ENCODE peak calls at places on chromosome 7, in five cellular contexts. One of them, this sample, is unnamed.

GRCh38 chr7:11343818-11344413 is 370.2 kb downstream of the PHF14 start:
- DNase-seq in memory B cell: no peak
- DNase-seq in testis: no peak
- DNase-seq in cardiac muscle cell: peak
- DNase-seq in MV-4-11: peak
- DNase-seq in this sample: no peak

GRCh38 chr7:104848386-104848990 is 165.5 kb upstream of the KMT2E start:
- DNase-seq in memory B cell: peak
- DNase-seq in testis: peak
- DNase-seq in cardiac muscle cell: peak
- DNase-seq in MV-4-11: peak
- DNase-seq in this sample: no peak

GRCh38 chr7:19143930-19144574 is 1.2 kb downstream of the FERD3L start:
- DNase-seq in memory B cell: no peak
- DNase-seq in testis: no peak
- DNase-seq in cardiac muscle cell: no peak
- DNase-seq in MV-4-11: no peak
- DNase-seq in this sample: no peak

GRCh38 chr7:155922507-155922841 is 110.2 kb upstream of the SHH start:
- DNase-seq in memory B cell: no peak
- DNase-seq in testis: no peak
- DNase-seq in cardiac muscle cell: no peak
- DNase-seq in MV-4-11: no peak
- DNase-seq in this sample: no peak

GRCh38 chr7:111475419-111475748 is 86.9 kb downstream of the IMMP2L start:
- DNase-seq in memory B cell: no peak
- DNase-seq in testis: no peak
- DNase-seq in cardiac muscle cell: no peak
- DNase-seq in MV-4-11: no peak
- DNase-seq in this sample: no peak

GRCh38 chr7:131521651-131522163 is 34.7 kb downstream of the PODXL start:
- DNase-seq in memory B cell: no peak
- DNase-seq in testis: peak
- DNase-seq in cardiac muscle cell: no peak
- DNase-seq in MV-4-11: no peak
- DNase-seq in this sample: no peak

GRCh38 chr7:68411742-68412141 is 1186.5 kb upstream of the AUTS2 start:
- DNase-seq in memory B cell: no peak
- DNase-seq in testis: no peak
- DNase-seq in cardiac muscle cell: no peak
- DNase-seq in MV-4-11: no peak
- DNase-seq in this sample: no peak

GRCh38 chr7:46032936-46033335 is 111.9 kb upstream of the IGFBP3 start:
- DNase-seq in memory B cell: no peak
- DNase-seq in testis: no peak
- DNase-seq in cardiac muscle cell: no peak
- DNase-seq in MV-4-11: no peak
- DNase-seq in this sample: no peak

GRCh38 chr7:157663061-157663863 is 326.5 kb downstream of the DNAJB6 start:
- DNase-seq in memory B cell: no peak
- DNase-seq in testis: peak
- DNase-seq in cardiac muscle cell: no peak
- DNase-seq in MV-4-11: no peak
- DNase-seq in this sample: no peak

GRCh38 chr7:134777470-134777869 is 2.0 kb upstream of the CALD1 start:
- DNase-seq in memory B cell: no peak
- DNase-seq in testis: no peak
- DNase-seq in cardiac muscle cell: no peak
- DNase-seq in MV-4-11: no peak
- DNase-seq in this sample: no peak

GRCh38 chr7:3000566-3000965 is 43.1 kb downstream of the CARD11 start:
- DNase-seq in memory B cell: no peak
- DNase-seq in testis: no peak
- DNase-seq in cardiac muscle cell: no peak
- DNase-seq in MV-4-11: no peak
- DNase-seq in this sample: no peak

GRCh38 chr7:21064698-21065648 is 278.3 kb upstream of the SP8 start:
- DNase-seq in memory B cell: no peak
- DNase-seq in testis: no peak
- DNase-seq in cardiac muscle cell: no peak
- DNase-seq in MV-4-11: no peak
- DNase-seq in this sample: no peak

GRCh38 chr7:150904342-150904909 is 52.1 kb downstream of the AOC1 start:
- DNase-seq in memory B cell: no peak
- DNase-seq in testis: no peak
- DNase-seq in cardiac muscle cell: no peak
- DNase-seq in MV-4-11: no peak
- DNase-seq in this sample: no peak

GRCh38 chr7:98294798-98295382 is 13.4 kb downstream of the BRI3 start:
- DNase-seq in memory B cell: peak
- DNase-seq in testis: peak
- DNase-seq in cardiac muscle cell: peak
- DNase-seq in MV-4-11: peak
- DNase-seq in this sample: no peak

GRCh38 chr7:102049765-102050164 is 232.3 kb downstream of the CUX1 start:
- DNase-seq in memory B cell: no peak
- DNase-seq in testis: no peak
- DNase-seq in cardiac muscle cell: no peak
- DNase-seq in MV-4-11: no peak
- DNase-seq in this sample: no peak

GRCh38 chr7:114931656-114932011 is 9.7 kb downstream of the MDFIC start:
- DNase-seq in memory B cell: no peak
- DNase-seq in testis: no peak
- DNase-seq in cardiac muscle cell: no peak
- DNase-seq in MV-4-11: no peak
- DNase-seq in this sample: no peak

GRCh38 chr7:33107136-33108066 is 1.8 kb downstream of the RP9 start:
- DNase-seq in memory B cell: peak
- DNase-seq in testis: peak
- DNase-seq in cardiac muscle cell: peak
- DNase-seq in MV-4-11: peak
- DNase-seq in this sample: no peak

GRCh38 chr7:17855202-17855601 is 85.1 kb downstream of the SNX13 start:
- DNase-seq in memory B cell: no peak
- DNase-seq in testis: no peak
- DNase-seq in cardiac muscle cell: no peak
- DNase-seq in MV-4-11: no peak
- DNase-seq in this sample: no peak

GRCh38 chr7:130962109-130962508 is 228.1 kb upstream of the KLF14 start:
- DNase-seq in memory B cell: no peak
- DNase-seq in testis: no peak
- DNase-seq in cardiac muscle cell: no peak
- DNase-seq in MV-4-11: no peak
- DNase-seq in this sample: no peak

GRCh38 chr7:1068656-1069055 is 19.3 kb upstream of the GPER1 start:
- DNase-seq in memory B cell: no peak
- DNase-seq in testis: no peak
- DNase-seq in cardiac muscle cell: no peak
- DNase-seq in MV-4-11: no peak
- DNase-seq in this sample: no peak

GRCh38 chr7:150412016-150412415 is 32.9 kb downstream of the ZNF775 start:
- DNase-seq in memory B cell: no peak
- DNase-seq in testis: no peak
- DNase-seq in cardiac muscle cell: no peak
- DNase-seq in MV-4-11: no peak
- DNase-seq in this sample: no peak

GRCh38 chr7:141359740-141360413 is 191.3 kb upstream of the AGK start:
- DNase-seq in memory B cell: no peak
- DNase-seq in testis: no peak
- DNase-seq in cardiac muscle cell: peak
- DNase-seq in MV-4-11: no peak
- DNase-seq in this sample: no peak